ENCODE peak calls at places on chromosome 11, in six cellular contexts. I is stomach, J is aorta, S is heart right ventricle, T is transverse colon, C is psoas muscle. B is an unnamed sample.

GRCh38 chr11:64128255-64129006 is 37.5 kb downstream of the MACROD1 start:
- DNase-seq in I (no peak), T (no peak), C (no peak), S (no peak), J (no peak), B (no peak)

GRCh38 chr11:120884290-120885020 is 139.4 kb upstream of the TBCEL start:
- DNase-seq in C (no peak), I (no peak), T (no peak), J (no peak), S (no peak), B (no peak)

GRCh38 chr11:8283510-8284272 is 20.0 kb upstream of the LMO1 start:
- DNase-seq in J (no peak), S (no peak), C (no peak), T (no peak), I (no peak), B (no peak)

GRCh38 chr11:9574806-9575530 is 1.5 kb downstream of the WEE1 start:
- DNase-seq in T (peak; percentile 74), I (peak; percentile 44), C (peak; percentile 52), J (peak; percentile 63), S (peak; percentile 73), B (peak; percentile 37)

GRCh38 chr11:90250970-90251369 is 28.1 kb upstream of the CHORDC1 start:
- DNase-seq in C (no peak), S (no peak), T (no peak), J (no peak), I (no peak), B (no peak)

GRCh38 chr11:8732748-8733241 is 50.2 kb downstream of the RPL27A start:
- DNase-seq in C (peak; percentile 89), I (peak; percentile 40), T (peak; percentile 39), S (peak; percentile 73), J (peak; percentile 93), B (no peak)

GRCh38 chr11:35337136-35337918 is 82.0 kb downstream of the SLC1A2 start:
- DNase-seq in I (no peak), J (no peak), S (no peak), C (no peak), T (no peak), B (no peak)

GRCh38 chr11:35798423-35798822 is 135.8 kb downstream of the TRIM44 start:
- DNase-seq in S (no peak), I (no peak), T (no peak), C (no peak), J (no peak), B (no peak)

GRCh38 chr11:67732045-67732787 is 57.8 kb upstream of the ALDH3B2 start:
- DNase-seq in J (no peak), C (peak; percentile 51), S (no peak), I (no peak), T (no peak), B (no peak)

GRCh38 chr11:74288161-74288560 is 23.3 kb downstream of the P4HA3 start:
- DNase-seq in I (no peak), S (no peak), C (no peak), J (no peak), T (no peak), B (no peak)

GRCh38 chr11:67572747-67573419 is 10.7 kb upstream of the GSTP1 start:
- DNase-seq in C (peak; percentile 73), S (peak; percentile 34), I (peak; percentile 79), T (peak; percentile 68), J (no peak), B (peak; percentile 67)

GRCh38 chr11:27412192-27412691 is 49.2 kb upstream of the CCDC34 start:
- DNase-seq in I (no peak), J (no peak), S (no peak), T (no peak), C (no peak), B (no peak)

GRCh38 chr11:74141274-74141695 is 29.5 kb downstream of the C2CD3 start:
- DNase-seq in I (peak; percentile 47), J (no peak), S (no peak), C (no peak), T (peak; percentile 17), B (no peak)

GRCh38 chr11:92227954-92228935 is 3.6 kb downstream of the FAT3 start:
- DNase-seq in S (no peak), C (peak; percentile 64), T (no peak), J (no peak), I (no peak), B (no peak)

GRCh38 chr11:20205807-20206206 is 45.5 kb upstream of the DBX1 start:
- DNase-seq in C (no peak), I (no peak), J (no peak), S (no peak), T (no peak), B (no peak)

GRCh38 chr11:20207781-20208621 is 47.7 kb upstream of the DBX1 start:
- DNase-seq in J (no peak), I (no peak), C (no peak), S (no peak), T (no peak), B (peak; percentile 37)

GRCh38 chr11:20213790-20214189 is 53.5 kb upstream of the DBX1 start:
- DNase-seq in I (no peak), C (no peak), S (no peak), J (no peak), T (no peak), B (no peak)

GRCh38 chr11:20208622-20209090 is 48.4 kb upstream of the DBX1 start:
- DNase-seq in T (no peak), S (no peak), I (no peak), J (no peak), C (no peak), B (no peak)

GRCh38 chr11:20211691-20212090 is 51.4 kb upstream of the DBX1 start:
- DNase-seq in S (no peak), I (no peak), C (no peak), T (no peak), J (no peak), B (no peak)
- H3K27me3 ChIP-seq in S (peaks cover 36% of the 10 kb centered on the region), I (peaks cover 51% of the 10 kb centered on the region), C (no peaks in the 10 kb centered on the region), T (peaks cover 48% of the 10 kb centered on the region), J (no peaks in the 10 kb centered on the region), B (peaks cover 4% of the 10 kb centered on the region)

GRCh38 chr11:128713595-128713994 is 19.7 kb downstream of the FLI1 start:
- DNase-seq in J (no peak), T (no peak), I (no peak), S (no peak), C (no peak), B (no peak)
- H3K27ac ChIP-seq in J (no peak overlapping the region), T (no peak overlapping the region), I (peak overlapping the region; percentile 39), S (peak overlapping the region; percentile 29), C (no peak overlapping the region), B (peak overlapping the region; percentile 56)

GRCh38 chr11:111306321-111306720 is 8.0 kb downstream of the POU2AF3 start:
- DNase-seq in T (no peak), I (no peak), J (no peak), S (no peak), C (no peak), B (no peak)

GRCh38 chr11:111308140-111308539 is 9.8 kb downstream of the POU2AF3 start:
- DNase-seq in J (no peak), S (no peak), T (peak; percentile 87), I (peak; percentile 91), C (peak; percentile 48), B (peak; percentile 61)

GRCh38 chr11:111305403-111305802 is 7.1 kb downstream of the POU2AF3 start:
- DNase-seq in C (no peak), I (no peak), T (no peak), J (no peak), S (no peak), B (no peak)

GRCh38 chr11:111307472-111308108 is 9.2 kb downstream of the POU2AF3 start:
- DNase-seq in T (no peak), I (no peak), C (no peak), J (no peak), S (no peak), B (no peak)

GRCh38 chr11:111305871-111306270 is 7.5 kb downstream of the POU2AF3 start:
- DNase-seq in I (no peak), T (no peak), C (no peak), S (no peak), J (no peak), B (no peak)
- H3K27me3 ChIP-seq in I (no peaks in the 10 kb centered on the region), T (no peaks in the 10 kb centered on the region), C (no peaks in the 10 kb centered on the region), S (no peaks in the 10 kb centered on the region), J (no peaks in the 10 kb centered on the region), B (no peaks in the 10 kb centered on the region)

DNA sequence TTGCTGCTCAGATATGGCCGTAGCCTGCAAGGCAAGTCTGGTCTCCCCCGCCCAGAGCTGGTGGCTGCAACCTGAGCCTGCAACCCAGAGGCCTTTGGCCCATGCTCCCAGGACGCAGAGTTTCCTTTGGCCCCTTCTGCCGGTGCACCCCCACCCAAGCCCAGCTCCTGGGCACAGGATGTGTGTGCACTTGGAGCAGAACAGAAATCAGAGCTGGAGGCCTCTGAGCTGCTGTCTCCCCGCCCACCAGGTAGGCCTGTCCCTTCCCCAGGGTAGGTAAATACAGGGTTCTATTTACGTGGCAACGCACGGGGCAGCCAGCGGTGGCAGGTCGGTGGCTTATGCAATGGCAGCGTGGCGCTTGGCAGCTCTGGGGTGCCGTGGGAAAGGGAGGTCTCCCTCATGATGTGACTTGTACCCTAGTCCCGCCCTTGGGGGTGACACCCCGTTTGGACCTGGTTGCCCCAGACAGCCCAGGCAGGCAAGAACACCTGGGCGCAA is 20.9 kb upstream of the MYEOV start:
- DNase-seq in T (no peak), I (peak; percentile 49), S (no peak), C (no peak), J (no peak), B (no peak)
- H3K27ac ChIP-seq in T (no peak overlapping the region), I (no peak overlapping the region), S (no peak overlapping the region), C (no peak overlapping the region), J (no peak overlapping the region), B (no peak overlapping the region)

GRCh38 chr11:133980665-133981064 is 23.9 kb upstream of the IGSF9B start:
- DNase-seq in C (no peak), I (no peak), T (no peak), J (no peak), S (peak; percentile 16), B (no peak)

GRCh38 chr11:133981156-133981555 is 24.4 kb upstream of the IGSF9B start:
- DNase-seq in C (no peak), I (no peak), S (peak; percentile 72), T (no peak), J (no peak), B (no peak)

GRCh38 chr11:133983660-133984316 is 27.0 kb upstream of the IGSF9B start:
- DNase-seq in S (no peak), C (peak; percentile 44), T (no peak), I (no peak), J (no peak), B (no peak)

GRCh38 chr11:133982901-133983300 is 26.1 kb upstream of the IGSF9B start:
- DNase-seq in T (no peak), I (no peak), S (no peak), J (no peak), C (no peak), B (no peak)

GRCh38 chr11:133982151-133982550 is 25.4 kb upstream of the IGSF9B start:
- DNase-seq in J (no peak), I (no peak), S (no peak), T (no peak), C (peak; percentile 17), B (no peak)
- H3K27me3 ChIP-seq in J (no peaks in the 10 kb centered on the region), I (peaks cover 16% of the 10 kb centered on the region), S (no peaks in the 10 kb centered on the region), T (peaks cover 2% of the 10 kb centered on the region), C (no peaks in the 10 kb centered on the region), B (no peaks in the 10 kb centered on the region)

DNA sequence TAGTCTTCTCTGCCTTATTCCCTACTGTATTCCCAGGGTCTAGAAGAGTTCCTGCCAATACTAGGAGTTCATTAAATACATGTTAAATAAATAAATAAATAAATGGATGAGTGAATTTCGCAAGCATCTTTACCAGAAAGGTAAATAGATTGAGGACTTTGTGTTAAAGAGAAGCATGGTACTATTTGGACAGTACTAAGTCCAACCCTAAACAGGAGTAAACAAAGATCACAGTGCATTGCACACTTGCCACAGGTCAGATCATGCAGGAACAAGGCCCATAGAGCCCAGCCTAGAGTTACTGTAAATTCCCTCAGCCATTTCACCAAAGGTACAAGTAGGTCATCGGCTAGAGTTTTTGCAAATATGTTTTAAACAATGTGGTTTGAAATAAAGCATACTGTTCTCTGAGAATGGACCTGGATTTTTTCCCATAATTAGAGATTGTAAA is 12.6 kb downstream of the SAA4 start:
- DNase-seq in J (no peak), S (no peak), T (no peak), C (no peak), I (no peak), B (no peak)
- H3K27ac ChIP-seq in J (no peak overlapping the region), S (no peak overlapping the region), T (no peak overlapping the region), C (no peak overlapping the region), I (no peak overlapping the region), B (no peak overlapping the region)